ENCODE peak calls at places on chromosomes 16 and 17, in eight cellular contexts. V is COR-L47; T is CD8-positive, alpha-beta T cell; M is Peyer's patch; X is GM23248; D is effector memory CD8-positive, alpha-beta T cell; Q is stimulated activated CD4-positive, alpha-beta T cell treated with anti-CD3 and anti-CD28 coated beads, Interleukin-2, amount 100 ng/mL, for 48 hours; A is GM06990. L is an unnamed sample.

GRCh38 chr16:4021070-4021779 is 95.0 kb downstream of the ADCY9 start:
- DNase-seq in M (no peak), T (no peak), X (peak; percentile 14), V (peak; percentile 95), A (no peak), Q (no peak), D (no peak), L (no peak)

GRCh38 chr17:2157081-2157480 is 102.2 kb downstream of the HIC1 start:
- DNase-seq in D (no peak), A (no peak), M (no peak), X (peak; percentile 94), V (no peak), T (no peak), Q (no peak), L (no peak)

GRCh38 chr16:85151603-85152413 is 39.5 kb upstream of the CIBAR2 start:
- DNase-seq in V (peak; percentile 87), Q (no peak), D (no peak), M (no peak), A (peak; percentile 58), X (peak; percentile 86), T (no peak), L (peak; percentile 82)

GRCh38 chr17:57243171-57243622 is 13.1 kb upstream of the MSI2 start:
- DNase-seq in Q (peak; percentile 79), T (peak; percentile 60), X (peak; percentile 78), D (peak; percentile 75), V (peak; percentile 62), M (peak; percentile 62), A (peak; percentile 29), L (peak; percentile 82)

GRCh38 chr17:45293413-45294211 is 23.2 kb downstream of the MAP3K14 start:
- DNase-seq in T (no peak), X (peak; percentile 96), A (no peak), Q (no peak), M (no peak), V (no peak), D (no peak), L (no peak)

GRCh38 chr17:37239690-37240344 is 136.0 kb upstream of the C17orf78 start:
- DNase-seq in M (no peak), V (no peak), D (no peak), Q (no peak), A (no peak), X (peak; percentile 52), T (no peak), L (peak; percentile 28)

GRCh38 chr16:56202036-56202435 is 10.7 kb downstream of the GNAO1 start:
- DNase-seq in D (peak; percentile 25), T (no peak), X (no peak), V (no peak), Q (no peak), A (no peak), M (no peak), L (no peak)

GRCh38 chr16:4323071-4323844 is 7.4 kb downstream of the GLIS2 start:
- DNase-seq in X (no peak), A (no peak), M (no peak), T (no peak), D (no peak), V (no peak), Q (no peak), L (no peak)